ENCODE peak calls at places on chromosomes 13 and 19, in seven cellular contexts. Z is transverse colon, T is HCT116, Y is K562, J is HepG2, K is breast epithelium, N is sigmoid colon. P is an unnamed sample.

GRCh38 chr13:43522788-43523187 is 264.0 kb downstream of the ENOX1 start:
- DNase-seq in Z (no peak), T (no peak), Y (no peak), J (no peak), K (no peak), N (no peak), P (no peak)

GRCh38 chr19:3821156-3821555 is 35.0 kb upstream of the MATK start:
- DNase-seq in Z (no peak), T (no peak), Y (no peak), J (no peak), K (no peak), N (no peak), P (no peak)

GRCh38 chr13:98787986-98788385 is 35.5 kb upstream of the SLC15A1 start:
- DNase-seq in Z (no peak), T (no peak), Y (no peak), J (no peak), K (no peak), N (no peak), P (no peak)

GRCh38 chr13:20241593-20241992 is 9.5 kb upstream of the GJB6 start:
- DNase-seq in Z (no peak), T (no peak), Y (no peak), J (no peak), K (no peak), N (no peak), P (no peak)

GRCh38 chr13:113915786-113916329 is 52.0 kb upstream of the GAS6 start:
- DNase-seq in Z (no peak), T (no peak), Y (no peak), J (no peak), K (peak; percentile 25), N (no peak), P (no peak)

GRCh38 chr19:6710273-6711077 is 10.0 kb downstream of the C3 start:
- DNase-seq in Z (no peak), T (no peak), Y (no peak), J (no peak), K (no peak), N (no peak), P (peak; percentile 74)

GRCh38 chr19:17333611-17334413 is 843 bp downstream of the ANO8 start:
- DNase-seq in Z (peak; percentile 53), T (peak; percentile 71), Y (peak; percentile 95), J (no peak), K (no peak), N (no peak), P (peak; percentile 85)

GRCh38 chr13:35727881-35728280 is 251.4 kb upstream of the MAB21L1 start:
- DNase-seq in Z (no peak), T (no peak), Y (no peak), J (no peak), K (no peak), N (no peak), P (no peak)

GRCh38 chr19:15419413-15420025 is 731 bp upstream of the AKAP8L start:
- DNase-seq in Z (no peak), T (no peak), Y (peak; percentile 18), J (no peak), K (no peak), N (no peak), P (no peak)

GRCh38 chr13:113393572-113394503 is 29.9 kb upstream of the GRTP1 start:
- DNase-seq in Z (peak; percentile 83), T (peak; percentile 56), Y (peak; percentile 82), J (peak; percentile 62), K (no peak), N (peak; percentile 90), P (peak; percentile 97)

GRCh38 chr13:53242015-53242414 is 213.4 kb downstream of the OLFM4 start:
- DNase-seq in Z (no peak), T (no peak), Y (no peak), J (no peak), K (no peak), N (no peak), P (no peak)

GRCh38 chr19:6069268-6069771 is 41.0 kb downstream of the RFX2 start:
- DNase-seq in Z (no peak), T (no peak), Y (no peak), J (no peak), K (no peak), N (no peak), P (no peak)

GRCh38 chr19:39083983-39084731 is at the start of gene ACP7:
- DNase-seq in Z (no peak), T (no peak), Y (no peak), J (no peak), K (no peak), N (no peak), P (no peak)

GRCh38 chr13:31722684-31723083 is 16.6 kb upstream of the RXFP2 start:
- DNase-seq in Z (no peak), T (no peak), Y (no peak), J (no peak), K (no peak), N (no peak), P (no peak)

GRCh38 chr13:33676045-33676699 is 141.8 kb upstream of the RFC3 start:
- DNase-seq in Z (peak; percentile 44), T (no peak), Y (no peak), J (peak; percentile 53), K (no peak), N (no peak), P (no peak)

GRCh38 chr19:10270616-10271394 is at the start of gene ICAM1:
- DNase-seq in Z (peak; percentile 88), T (no peak), Y (peak; percentile 92), J (peak; percentile 83), K (peak; percentile 79), N (peak; percentile 93), P (peak; percentile 96)

GRCh38 chr13:87676254-87677042 is 5.3 kb downstream of the SLITRK5 start:
- DNase-seq in Z (no peak), T (no peak), Y (no peak), J (no peak), K (no peak), N (no peak), P (no peak)

GRCh38 chr19:34232566-34233481 is 21.5 kb upstream of the GARRE1 start:
- DNase-seq in Z (no peak), T (peak; percentile 57), Y (peak; percentile 54), J (peak; percentile 56), K (no peak), N (peak; percentile 77), P (no peak)

GRCh38 chr13:110265341-110265681 is 41.6 kb downstream of the COL4A1 start:
- DNase-seq in Z (no peak), T (no peak), Y (no peak), J (no peak), K (no peak), N (peak; percentile 69), P (no peak)

GRCh38 chr19:16225279-16226183 is 27.8 kb downstream of the AP1M1 start:
- DNase-seq in Z (no peak), T (no peak), Y (no peak), J (no peak), K (no peak), N (no peak), P (peak; percentile 52)

GRCh38 chr19:58473775-58474174 is 2.4 kb upstream of the ZNF446 start:
- DNase-seq in Z (no peak), T (no peak), Y (no peak), J (no peak), K (no peak), N (no peak), P (no peak)
- TF ChIP-seq POLR2A in Z (no peak), T (no peak), Y (peak; percentile 58), J (no peak), K (no peak), N (no peak), P (no peak)

DNA sequence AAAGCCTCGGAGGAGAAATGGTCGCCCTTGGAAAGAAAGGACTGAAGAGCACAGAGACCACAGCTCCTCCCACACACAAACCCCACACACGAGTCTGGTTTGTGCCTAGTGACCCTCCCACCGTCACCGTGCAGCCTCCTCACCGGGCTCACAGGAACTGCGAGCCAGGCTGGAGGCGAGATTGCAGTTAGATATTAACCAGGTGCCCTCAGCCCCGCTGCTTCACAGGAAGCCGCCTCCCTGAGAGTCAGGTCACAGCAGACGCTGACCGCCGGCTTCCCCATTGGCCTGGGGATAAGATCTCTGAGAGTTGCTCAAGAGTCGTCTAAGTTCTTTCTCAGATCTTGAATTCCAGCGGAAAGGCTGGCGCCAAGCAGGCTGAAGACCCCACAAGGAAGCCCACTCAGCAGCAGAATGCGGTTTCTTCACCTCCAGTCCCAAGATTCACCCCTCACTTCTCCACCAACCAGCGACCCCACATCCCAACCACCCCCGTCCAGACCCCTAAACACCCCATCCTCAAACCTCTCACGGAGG is 844 bp downstream of the ZNF44 start:
- DNase-seq in Z (peak; percentile 92), T (peak; percentile 52), Y (peak; percentile 85), J (peak; percentile 93), K (peak; percentile 73), N (peak; percentile 89), P (peak; percentile 93)
- H3K27ac ChIP-seq in Z (peak overlapping the region; percentile 96), T (peak overlapping the region; percentile 62), Y (peak overlapping the region; percentile 83), J (peak overlapping the region; percentile 91), K (peak overlapping the region; percentile 93), N (peak overlapping the region; percentile 98), P (peak overlapping the region; percentile 95)

GRCh38 chr19:2290441-2291184 is 8.6 kb upstream of the PEAK3 start:
- DNase-seq in Z (peak; percentile 37), T (no peak), Y (no peak), J (no peak), K (no peak), N (no peak), P (peak; percentile 90)

GRCh38 chr19:2291185-2291751 is 9.3 kb upstream of the PEAK3 start:
- DNase-seq in Z (no peak), T (no peak), Y (no peak), J (no peak), K (no peak), N (no peak), P (peak; percentile 85)

GRCh38 chr19:2296141-2296540 is 11.8 kb downstream of the LINGO3 start:
- DNase-seq in Z (no peak), T (no peak), Y (no peak), J (no peak), K (no peak), N (no peak), P (peak; percentile 74)

GRCh38 chr19:2289714-2290435 is 7.9 kb upstream of the PEAK3 start:
- DNase-seq in Z (peak; percentile 53), T (no peak), Y (peak; percentile 67), J (no peak), K (no peak), N (no peak), P (peak; percentile 94)

GRCh38 chr19:2294377-2295335 is 12.7 kb upstream of the PEAK3 start:
- DNase-seq in Z (no peak), T (no peak), Y (no peak), J (no peak), K (no peak), N (peak; percentile 84), P (peak; percentile 77)
- TF ChIP-seq POLR2AphosphoS5 in Z (peak; percentile 80), T (no peak), Y (no peak), J (no peak), K (peak; percentile 19), N (peak; percentile 83), P (peak; percentile 3)

GRCh38 chr19:1766800-1767352 is 13.6 kb downstream of the ONECUT3 start:
- DNase-seq in Z (no peak), T (no peak), Y (peak; percentile 74), J (no peak), K (no peak), N (no peak), P (no peak)

GRCh38 chr19:1768918-1769644 is 15.8 kb downstream of the ONECUT3 start:
- DNase-seq in Z (no peak), T (no peak), Y (no peak), J (no peak), K (no peak), N (no peak), P (no peak)

GRCh38 chr19:1768248-1768647 is 14.9 kb downstream of the ONECUT3 start:
- DNase-seq in Z (peak; percentile 20), T (no peak), Y (peak; percentile 69), J (peak; percentile 16), K (no peak), N (no peak), P (no peak)

GRCh38 chr19:1765904-1766799 is 12.8 kb downstream of the ONECUT3 start:
- DNase-seq in Z (no peak), T (no peak), Y (no peak), J (no peak), K (no peak), N (no peak), P (no peak)

GRCh38 chr19:1767464-1767933 is 14.2 kb downstream of the ONECUT3 start:
- DNase-seq in Z (peak; percentile 46), T (no peak), Y (peak; percentile 80), J (no peak), K (no peak), N (no peak), P (peak; percentile 87)
- TF ChIP-seq POLR2A in Z (no peak), T (no peak), Y (no peak), J (no peak), K (no peak), N (no peak), P (no peak)